ENCODE peak calls at places on chromosomes 7 and 10, in five cellular contexts. I, G, J, P and S are unnamed samples.

GRCh38 chr10:51910189-51910588 is 210.8 kb upstream of the CSTF2T start:
- DNase-seq in G (no peak), P (no peak), J (no peak), I (no peak), S (no peak)

GRCh38 chr7:111029574-111030357 is 61.2 kb upstream of the LRRN3 start:
- DNase-seq in P (no peak), J (no peak), I (no peak), G (no peak), S (no peak)

GRCh38 chr7:40880581-40880980 is 745.8 kb downstream of the SUGCT start:
- DNase-seq in G (no peak), J (no peak), I (no peak), P (no peak), S (no peak)

GRCh38 chr7:104805449-104806317 is 208.3 kb upstream of the KMT2E start:
- DNase-seq in J (no peak), P (no peak), I (no peak), G (no peak), S (no peak)

GRCh38 chr7:41319601-41320000 is 383.3 kb downstream of the INHBA start:
- DNase-seq in I (no peak), G (no peak), J (no peak), P (no peak), S (no peak)

GRCh38 chr10:94500063-94500462 is 45.5 kb upstream of the HELLS start:
- DNase-seq in G (no peak), P (peak), I (no peak), J (no peak), S (peak)

GRCh38 chr10:43693602-43694001 is 44.9 kb upstream of the ZNF32 start:
- DNase-seq in G (no peak), P (no peak), J (no peak), I (no peak), S (no peak)

GRCh38 chr7:158991824-158992621 is 135.7 kb downstream of the DYNC2I1 start:
- DNase-seq in G (no peak), J (no peak), I (no peak), P (no peak), S (no peak)

GRCh38 chr7:33903770-33904679 is 1.3 kb upstream of the BMPER start:
- DNase-seq in G (peak), I (no peak), P (peak), J (no peak), S (peak)

GRCh38 chr10:106515206-106515790 is 649.2 kb downstream of the SORCS1 start:
- DNase-seq in I (no peak), P (no peak), J (no peak), G (no peak), S (peak)

GRCh38 chr7:5549096-5549896 is 125.7 kb upstream of the TNRC18 start:
- DNase-seq in G (peak), I (no peak), P (peak), J (peak), S (peak)

GRCh38 chr10:4352566-4352961 is 473.4 kb upstream of the AKR1E2 start:
- DNase-seq in J (no peak), I (no peak), G (no peak), P (no peak), S (no peak)

GRCh38 chr10:43267811-43268210 is 946 bp upstream of the RASGEF1A start:
- DNase-seq in P (no peak), G (peak), I (no peak), J (no peak), S (no peak)

GRCh38 chr7:10939237-10939910 is 34.3 kb upstream of the PHF14 start:
- DNase-seq in I (no peak), J (no peak), G (no peak), P (no peak), S (peak)

GRCh38 chr10:100970914-100971811 is 1.9 kb downstream of the SEMA4G start:
- DNase-seq in I (no peak), P (no peak), G (peak), J (no peak), S (no peak)

GRCh38 chr10:92901819-92902234 is 53.5 kb downstream of the EXOC6 start:
- DNase-seq in I (no peak), J (no peak), G (peak), P (no peak), S (no peak)

GRCh38 chr10:72096115-72097000 is 8.0 kb upstream of the SPOCK2 start:
- DNase-seq in I (no peak), P (no peak), J (no peak), G (no peak), S (no peak)

GRCh38 chr10:130022501-130023299 is 58.6 kb upstream of the EBF3 start:
- DNase-seq in I (no peak), P (peak), G (peak), J (no peak), S (peak)

GRCh38 chr7:157916946-157917670 is 580.3 kb downstream of the DNAJB6 start:
- DNase-seq in P (no peak), G (no peak), J (no peak), I (no peak), S (no peak)

GRCh38 chr7:31744294-31744874 is 57.4 kb downstream of the PPP1R17 start:
- DNase-seq in I (peak), P (peak), J (peak), G (peak), S (peak)

GRCh38 chr7:34523233-34523918 is 134.6 kb upstream of the NPSR1 start:
- DNase-seq in P (no peak), J (no peak), I (no peak), G (no peak), S (no peak)

GRCh38 chr10:21732067-21732772 is 198.2 kb downstream of the MLLT10 start:
- DNase-seq in I (peak), G (peak), J (peak), P (peak), S (no peak)

GRCh38 chr10:19097151-19097550 is 48.5 kb downstream of the MALRD1 start:
- DNase-seq in I (no peak), P (no peak), G (no peak), J (no peak), S (no peak)

GRCh38 chr7:69434350-69434749 is 163.9 kb upstream of the AUTS2 start:
- DNase-seq in I (no peak), J (no peak), G (no peak), P (no peak), S (no peak)

GRCh38 chr7:159094030-159094740 is 50.5 kb downstream of the VIPR2 start:
- DNase-seq in I (no peak), P (no peak), J (no peak), G (peak), S (no peak)

GRCh38 chr10:133391761-133392518 is 2.0 kb upstream of the MTG1 start:
- DNase-seq in I (no peak), P (no peak), G (peak), J (no peak), S (no peak)

GRCh38 chr10:112689327-112689726 is 242.3 kb downstream of the VTI1A start:
- DNase-seq in I (no peak), J (peak), G (no peak), P (no peak), S (peak)

GRCh38 chr10:47173929-47174442 is 126.0 kb upstream of the GDF10 start:
- DNase-seq in P (no peak), I (no peak), G (no peak), J (no peak), S (no peak)

GRCh38 chr10:11023009-11023408 is 5.3 kb downstream of the CELF2 start:
- DNase-seq in I (no peak), P (no peak), J (no peak), G (no peak), S (no peak)

GRCh38 chr7:894927-895450 is 18.6 kb downstream of the GET4 start:
- DNase-seq in J (no peak), I (no peak), P (no peak), G (no peak), S (no peak)

GRCh38 chr10:34292675-34293074 is 522.4 kb downstream of the PARD3 start:
- DNase-seq in G (no peak), I (no peak), P (no peak), J (no peak), S (no peak)